ENCODE peak calls at places on chromosomes 3 and 15, in ten cellular contexts. B is esophagus muscularis mucosa; W is kidney tubule cell; F is activated CD4-positive, alpha-beta T cell treated with anti-CD3 and anti-CD28 coated beads for 24 hours; N is fibroblast of pulmonary artery; S is NCI-H69; Q is AG08395; J is AG08396; L is NCI-H1105 treated with DMSO at 0.1 percent for 48 hours; K is stimulated activated CD8-positive, alpha-beta memory T cell treated with anti-CD3 and anti-CD28 coated beads, Interleukin-4, amount 100 ng/mL, for 1 hour. E is an unnamed sample.

GRCh38 chr3:24101676-24102168 is 156.6 kb downstream of the NR1D2 start:
- DNase-seq in B (no peak), W (peak), F (no peak), N (no peak), S (no peak), Q (peak), J (no peak), L (no peak), K (no peak), E (no peak)

GRCh38 chr3:32816439-32817194 is 1.2 kb upstream of the TRIM71 start:
- DNase-seq in B (no peak), W (peak), F (no peak), N (peak), S (peak), Q (peak), J (peak), L (no peak), K (no peak), E (peak)

GRCh38 chr3:134106580-134106979 is 76.9 kb upstream of the SLCO2A1 start:
- DNase-seq in B (no peak), W (no peak), F (no peak), N (no peak), S (no peak), Q (no peak), J (no peak), L (no peak), K (no peak), E (no peak)

GRCh38 chr15:45148076-45149059 is 18.6 kb downstream of the DUOX1 start:
- DNase-seq in B (no peak), W (peak), F (no peak), N (no peak), S (no peak), Q (no peak), J (no peak), L (no peak), K (no peak), E (no peak)

GRCh38 chr15:85097706-85098105 is 116.0 kb downstream of the PDE8A start:
- DNase-seq in B (no peak), W (no peak), F (no peak), N (peak), S (no peak), Q (no peak), J (no peak), L (no peak), K (no peak), E (no peak)

GRCh38 chr3:79871656-79872055 is 103.9 kb upstream of the ROBO1 start:
- DNase-seq in B (no peak), W (no peak), F (no peak), N (peak), S (no peak), Q (no peak), J (no peak), L (no peak), K (no peak), E (no peak)

GRCh38 chr15:64447536-64448315 is 12.7 kb upstream of the ZNF609 start:
- DNase-seq in B (no peak), W (no peak), F (no peak), N (no peak), S (no peak), Q (no peak), J (no peak), L (no peak), K (no peak), E (no peak)

GRCh38 chr3:21017115-21017852 is 733.7 kb downstream of the ZNF385D start:
- DNase-seq in B (no peak), W (no peak), F (no peak), N (no peak), S (no peak), Q (no peak), J (no peak), L (no peak), K (no peak), E (peak)

E was measured in ACHN.